ENCODE peak calls at places on chromosomes 7 and 10, in six cellular contexts. One of them, this sample, is unnamed.

GRCh38 chr10:97656777-97657176 is 16.3 kb downstream of the PI4K2A start:
- DNase-seq in skeletal muscle cell: no peak
- DNase-seq in mucosa of descending colon: no peak
- DNase-seq in iPS-NIHi11: no peak
- DNase-seq in HuH-7.5: no peak
- DNase-seq in HTR-8/SVneo: no peak
- DNase-seq in this sample: no peak

GRCh38 chr10:31098091-31098490 is 66.4 kb upstream of the ZNF438 start:
- DNase-seq in HTR-8/SVneo: no peak
- DNase-seq in skeletal muscle cell: no peak
- DNase-seq in iPS-NIHi11: no peak
- DNase-seq in mucosa of descending colon: no peak
- DNase-seq in HuH-7.5: no peak
- DNase-seq in this sample: no peak

GRCh38 chr7:51141451-51141971 is 175.1 kb downstream of the COBL start:
- DNase-seq in mucosa of descending colon: no peak
- DNase-seq in skeletal muscle cell: no peak
- DNase-seq in HTR-8/SVneo: no peak
- DNase-seq in HuH-7.5: peak; percentile 20
- DNase-seq in iPS-NIHi11: peak; percentile 55
- DNase-seq in this sample: peak; percentile 10

GRCh38 chr7:25496394-25497103 is 268.3 kb upstream of the NPVF start:
- DNase-seq in HuH-7.5: no peak
- DNase-seq in HTR-8/SVneo: no peak
- DNase-seq in iPS-NIHi11: no peak
- DNase-seq in mucosa of descending colon: no peak
- DNase-seq in skeletal muscle cell: no peak
- DNase-seq in this sample: no peak

GRCh38 chr7:126574838-126575250 is 677.9 kb downstream of the GRM8 start:
- DNase-seq in mucosa of descending colon: no peak
- DNase-seq in HTR-8/SVneo: peak; percentile 9
- DNase-seq in skeletal muscle cell: no peak
- DNase-seq in iPS-NIHi11: peak; percentile 50
- DNase-seq in HuH-7.5: no peak
- DNase-seq in this sample: peak; percentile 93

GRCh38 chr7:45890902-45891461 is 2.7 kb downstream of the IGFBP1 start:
- DNase-seq in iPS-NIHi11: no peak
- DNase-seq in HTR-8/SVneo: peak; percentile 41
- DNase-seq in HuH-7.5: no peak
- DNase-seq in mucosa of descending colon: no peak
- DNase-seq in skeletal muscle cell: no peak
- DNase-seq in this sample: peak; percentile 43

GRCh38 chr10:1488970-1489548 is 248.3 kb downstream of the ADARB2 start:
- DNase-seq in skeletal muscle cell: no peak
- DNase-seq in HTR-8/SVneo: no peak
- DNase-seq in iPS-NIHi11: no peak
- DNase-seq in mucosa of descending colon: no peak
- DNase-seq in HuH-7.5: no peak
- DNase-seq in this sample: no peak

GRCh38 chr10:28728396-28728795 is 51.1 kb downstream of the BAMBI start:
- DNase-seq in mucosa of descending colon: no peak
- DNase-seq in iPS-NIHi11: no peak
- DNase-seq in HuH-7.5: no peak
- DNase-seq in skeletal muscle cell: no peak
- DNase-seq in HTR-8/SVneo: no peak
- DNase-seq in this sample: no peak

GRCh38 chr10:110502072-110502845 is 4.6 kb downstream of the DUSP5 start:
- DNase-seq in HTR-8/SVneo: no peak
- DNase-seq in mucosa of descending colon: no peak
- DNase-seq in HuH-7.5: no peak
- DNase-seq in skeletal muscle cell: no peak
- DNase-seq in iPS-NIHi11: no peak
- DNase-seq in this sample: no peak

GRCh38 chr7:108723343-108723957 is 153.8 kb downstream of the DNAJB9 start:
- DNase-seq in HTR-8/SVneo: no peak
- DNase-seq in iPS-NIHi11: peak; percentile 14
- DNase-seq in skeletal muscle cell: peak; percentile 13
- DNase-seq in HuH-7.5: no peak
- DNase-seq in mucosa of descending colon: no peak
- DNase-seq in this sample: no peak

GRCh38 chr10:103394180-103394579 is 2.1 kb downstream of the ATP5MK start:
- DNase-seq in HuH-7.5: no peak
- DNase-seq in skeletal muscle cell: no peak
- DNase-seq in HTR-8/SVneo: no peak
- DNase-seq in mucosa of descending colon: no peak
- DNase-seq in iPS-NIHi11: no peak
- DNase-seq in this sample: peak; percentile 59

GRCh38 chr10:96512997-96513685 is 585 bp downstream of the TLL2 start:
- DNase-seq in HTR-8/SVneo: no peak
- DNase-seq in skeletal muscle cell: no peak
- DNase-seq in iPS-NIHi11: peak; percentile 51
- DNase-seq in mucosa of descending colon: no peak
- DNase-seq in HuH-7.5: no peak
- DNase-seq in this sample: no peak

GRCh38 chr7:32532716-32533115 is 37.4 kb downstream of the AVL9 start:
- DNase-seq in HuH-7.5: no peak
- DNase-seq in mucosa of descending colon: no peak
- DNase-seq in skeletal muscle cell: no peak
- DNase-seq in iPS-NIHi11: no peak
- DNase-seq in HTR-8/SVneo: no peak
- DNase-seq in this sample: no peak

GRCh38 chr7:12256025-12256570 is 45.0 kb downstream of the TMEM106B start:
- DNase-seq in iPS-NIHi11: no peak
- DNase-seq in mucosa of descending colon: no peak
- DNase-seq in HuH-7.5: no peak
- DNase-seq in skeletal muscle cell: no peak
- DNase-seq in HTR-8/SVneo: no peak
- DNase-seq in this sample: no peak

This sample was measured in RCC 7860.